ENCODE peak calls at places on chromosomes 7 and 10, in eight cellular contexts. F is RWPE1, S is NCI-H1105, A is lung microvascular endothelial cell, T is GM18507, Q is left ventricle myocardium inferior, R is GM23338, J is Kasumi-1. W is an unnamed sample.

GRCh38 chr7:31036941-31037340 is 15.2 kb upstream of the ADCYAP1R1 start:
- DNase-seq in J (no peak), F (no peak), R (no peak), S (no peak), A (no peak), Q (no peak), T (no peak), W (no peak)

GRCh38 chr10:124601431-124602120 is 140.0 kb downstream of the LHPP start:
- DNase-seq in Q (no peak), J (no peak), A (no peak), F (no peak), S (no peak), R (no peak), T (no peak), W (no peak)

GRCh38 chr10:78176320-78177012 is 142.8 kb downstream of the RPS24 start:
- DNase-seq in F (no peak), Q (no peak), S (no peak), J (no peak), T (no peak), A (no peak), R (no peak), W (no peak)

GRCh38 chr7:44212018-44212417 is 11.2 kb downstream of the YKT6 start:
- DNase-seq in J (no peak), F (no peak), R (no peak), A (no peak), T (no peak), S (no peak), Q (no peak), W (no peak)

GRCh38 chr7:108020585-108020984 is 17.6 kb upstream of the LAMB1 start:
- DNase-seq in A (peak; percentile 47), T (no peak), S (no peak), R (no peak), Q (no peak), J (no peak), F (no peak), W (no peak)

GRCh38 chr7:35596061-35596460 is 98.9 kb downstream of the HERPUD2 start:
- DNase-seq in T (no peak), J (peak; percentile 69), F (peak; percentile 11), A (no peak), S (no peak), Q (no peak), R (no peak), W (peak; percentile 67)

GRCh38 chr10:49518982-49519578 is 19.8 kb downstream of the ERCC6 start:
- DNase-seq in R (peak; percentile 75), T (no peak), A (peak; percentile 71), J (peak; percentile 81), S (no peak), F (peak; percentile 69), Q (no peak), W (peak; percentile 70)

GRCh38 chr7:133315332-133316040 is 62.6 kb downstream of the EXOC4 start:
- DNase-seq in T (no peak), Q (no peak), R (no peak), S (no peak), A (peak; percentile 21), F (no peak), J (no peak), W (no peak)

GRCh38 chr10:4013651-4014085 is 228.7 kb upstream of the KLF6 start:
- DNase-seq in F (no peak), J (no peak), A (no peak), Q (peak; percentile 29), R (no peak), S (no peak), T (peak; percentile 44), W (no peak)

W was measured in mesendoderm.